ENCODE peak calls at places on chromosome 4, in eight cellular contexts. J is HTR-8/SVneo, L is sciatic nerve, Z is upper lobe of left lung, K is germinal center, D is ureter, Q is activated T-cell treated with anti-CD3 and anti-CD28 coated beads for 24 hours, B is fibroblast of villous mesenchyme. P is an unnamed sample.

GRCh38 chr4:7120341-7120740 is 52.5 kb upstream of the GRPEL1 start:
- DNase-seq in Q (no peak), Z (no peak), D (no peak), K (no peak), J (peak; percentile 56), L (no peak), B (no peak), P (no peak)

GRCh38 chr4:53987761-53988171 is 76.6 kb downstream of the CHIC2 start:
- DNase-seq in Q (no peak), B (peak; percentile 27), Z (no peak), K (no peak), J (no peak), D (no peak), L (no peak), P (no peak)

GRCh38 chr4:95204873-95205272 is 343.9 kb downstream of the UNC5C start:
- DNase-seq in L (no peak), Q (no peak), B (peak; percentile 4), J (no peak), D (no peak), K (no peak), Z (no peak), P (no peak)

GRCh38 chr4:147704846-147705245 is 20.9 kb upstream of the PRMT9 start:
- DNase-seq in B (no peak), D (no peak), L (no peak), Q (no peak), K (no peak), Z (no peak), J (no peak), P (no peak)

GRCh38 chr4:182185491-182185890 is 57.7 kb upstream of the TENM3 start:
- DNase-seq in K (no peak), Q (no peak), Z (no peak), L (no peak), J (no peak), D (no peak), B (no peak), P (no peak)

GRCh38 chr4:80362578-80363181 is 27.1 kb downstream of the CFAP299 start:
- DNase-seq in K (peak; percentile 41), Q (peak; percentile 4), J (no peak), L (no peak), D (no peak), Z (no peak), B (peak; percentile 22), P (peak; percentile 4)

GRCh38 chr4:133565379-133565778 is 416.3 kb downstream of the PCDH10 start:
- DNase-seq in L (no peak), B (peak; percentile 24), J (peak; percentile 65), D (no peak), Q (no peak), Z (no peak), K (no peak), P (no peak)

GRCh38 chr4:151930372-151930771 is 169.6 kb upstream of the GATB start:
- DNase-seq in Q (no peak), Z (no peak), J (no peak), L (no peak), B (no peak), D (no peak), K (no peak), P (peak; percentile 19)

GRCh38 chr4:166128452-166128851 is 255.4 kb downstream of the TLL1 start:
- DNase-seq in K (no peak), Q (no peak), Z (no peak), B (peak; percentile 3), L (no peak), D (no peak), J (peak; percentile 40), P (no peak)

GRCh38 chr4:2258091-2259035 is 3.5 kb downstream of the MXD4 start:
- DNase-seq in Z (peak; percentile 64), K (no peak), L (peak; percentile 57), D (no peak), B (no peak), Q (no peak), J (no peak), P (no peak)

GRCh38 chr4:120865985-120866384 is 56.5 kb downstream of the PRDM5 start:
- DNase-seq in J (no peak), D (no peak), L (no peak), Z (no peak), Q (no peak), K (no peak), B (no peak), P (no peak)

GRCh38 chr4:6359536-6360308 is 90.1 kb downstream of the WFS1 start:
- DNase-seq in L (no peak), Q (no peak), K (no peak), J (no peak), B (no peak), D (no peak), Z (peak; percentile 42), P (no peak)

GRCh38 chr4:16168710-16169388 is 57.4 kb downstream of the TAPT1 start:
- DNase-seq in K (no peak), Z (no peak), D (no peak), B (no peak), Q (no peak), J (no peak), L (no peak), P (no peak)

GRCh38 chr4:123466080-123466785 is 69.6 kb downstream of the SPRY1 start:
- DNase-seq in D (no peak), L (no peak), B (no peak), K (no peak), J (no peak), Z (no peak), Q (no peak), P (no peak)

GRCh38 chr4:3235581-3235980 is 13.4 kb upstream of the MSANTD1 start:
- DNase-seq in Q (no peak), Z (peak; percentile 69), L (no peak), K (no peak), B (no peak), J (no peak), D (no peak), P (no peak)

GRCh38 chr4:36325499-36325898 is 44.1 kb downstream of the DTHD1 start:
- DNase-seq in B (no peak), L (no peak), K (peak; percentile 51), Q (no peak), Z (no peak), D (no peak), J (no peak), P (peak; percentile 31)

GRCh38 chr4:109078724-109079123 is 223.7 kb downstream of the COL25A1 start:
- DNase-seq in Q (no peak), D (no peak), B (peak; percentile 80), J (no peak), L (no peak), K (no peak), Z (no peak), P (no peak)

GRCh38 chr4:159308571-159309340 is 205.9 kb downstream of the RAPGEF2 start:
- DNase-seq in D (no peak), Z (no peak), L (no peak), K (no peak), Q (no peak), B (no peak), J (no peak), P (no peak)

P was measured in AML-193.